ENCODE peak calls at places on chromosomes 13 and 19, in ten cellular contexts. One of them, this sample, is unnamed.

GRCh38 chr13:44734204-44734707 is 158.1 kb upstream of the TSC22D1 start:
- DNase-seq in suprapubic skin: no peak
- DNase-seq in MM.1S: no peak
- DNase-seq in lower lobe of right lung: peak; percentile 50
- DNase-seq in left ventricle myocardium inferior: peak; percentile 51
- DNase-seq in hepatocyte: peak; percentile 36
- DNase-seq in cardiac muscle cell: no peak
- DNase-seq in heart right ventricle: peak; percentile 50
- DNase-seq in OCI-LY7: no peak
- DNase-seq in PC-9: peak; percentile 66
- DNase-seq in this sample: no peak

GRCh38 chr19:42368360-42368759 is 21.7 kb downstream of the CNFN start:
- DNase-seq in cardiac muscle cell: no peak
- DNase-seq in MM.1S: no peak
- DNase-seq in PC-9: no peak
- DNase-seq in hepatocyte: no peak
- DNase-seq in suprapubic skin: no peak
- DNase-seq in heart right ventricle: no peak
- DNase-seq in lower lobe of right lung: no peak
- DNase-seq in OCI-LY7: no peak
- DNase-seq in left ventricle myocardium inferior: no peak
- DNase-seq in this sample: no peak

GRCh38 chr19:45501730-45502014 is 3.4 kb downstream of the PPM1N start:
- DNase-seq in cardiac muscle cell: no peak
- DNase-seq in heart right ventricle: no peak
- DNase-seq in MM.1S: no peak
- DNase-seq in suprapubic skin: no peak
- DNase-seq in lower lobe of right lung: no peak
- DNase-seq in left ventricle myocardium inferior: no peak
- DNase-seq in PC-9: no peak
- DNase-seq in OCI-LY7: no peak
- DNase-seq in hepatocyte: no peak
- DNase-seq in this sample: no peak

GRCh38 chr19:49347835-49348234 is 12.6 kb downstream of the CD37 start:
- DNase-seq in heart right ventricle: no peak
- DNase-seq in hepatocyte: peak; percentile 23
- DNase-seq in lower lobe of right lung: no peak
- DNase-seq in MM.1S: no peak
- DNase-seq in OCI-LY7: peak; percentile 83
- DNase-seq in suprapubic skin: no peak
- DNase-seq in PC-9: peak; percentile 58
- DNase-seq in left ventricle myocardium inferior: no peak
- DNase-seq in cardiac muscle cell: peak; percentile 55
- DNase-seq in this sample: peak; percentile 62

GRCh38 chr19:17719730-17720486 is 628 bp downstream of the MAP1S start:
- DNase-seq in hepatocyte: peak; percentile 56
- DNase-seq in OCI-LY7: no peak
- DNase-seq in left ventricle myocardium inferior: no peak
- DNase-seq in lower lobe of right lung: peak; percentile 73
- DNase-seq in suprapubic skin: no peak
- DNase-seq in MM.1S: peak; percentile 19
- DNase-seq in heart right ventricle: peak; percentile 24
- DNase-seq in cardiac muscle cell: no peak
- DNase-seq in PC-9: peak; percentile 81
- DNase-seq in this sample: peak; percentile 76

GRCh38 chr19:15463865-15464371 is 426 bp downstream of the RASAL3 start:
- DNase-seq in cardiac muscle cell: no peak
- DNase-seq in hepatocyte: no peak
- DNase-seq in MM.1S: peak; percentile 76
- DNase-seq in lower lobe of right lung: peak; percentile 64
- DNase-seq in left ventricle myocardium inferior: no peak
- DNase-seq in OCI-LY7: peak; percentile 85
- DNase-seq in suprapubic skin: peak; percentile 63
- DNase-seq in heart right ventricle: no peak
- DNase-seq in PC-9: no peak
- DNase-seq in this sample: no peak

GRCh38 chr13:83221256-83221655 is 661.0 kb downstream of the SLITRK1 start:
- DNase-seq in left ventricle myocardium inferior: no peak
- DNase-seq in hepatocyte: peak; percentile 8
- DNase-seq in OCI-LY7: peak; percentile 0
- DNase-seq in heart right ventricle: no peak
- DNase-seq in lower lobe of right lung: no peak
- DNase-seq in PC-9: no peak
- DNase-seq in MM.1S: peak; percentile 73
- DNase-seq in cardiac muscle cell: peak; percentile 32
- DNase-seq in suprapubic skin: no peak
- DNase-seq in this sample: peak; percentile 1

GRCh38 chr13:28493740-28494536 is 990 bp downstream of the FLT1 start:
- DNase-seq in cardiac muscle cell: peak; percentile 61
- DNase-seq in hepatocyte: no peak
- DNase-seq in MM.1S: no peak
- DNase-seq in suprapubic skin: no peak
- DNase-seq in heart right ventricle: peak; percentile 25
- DNase-seq in lower lobe of right lung: peak; percentile 54
- DNase-seq in PC-9: no peak
- DNase-seq in OCI-LY7: no peak
- DNase-seq in left ventricle myocardium inferior: no peak
- DNase-seq in this sample: no peak

GRCh38 chr13:100506154-100506553 is 82.4 kb downstream of the GGACT start:
- DNase-seq in suprapubic skin: no peak
- DNase-seq in lower lobe of right lung: no peak
- DNase-seq in MM.1S: peak; percentile 48
- DNase-seq in left ventricle myocardium inferior: no peak
- DNase-seq in PC-9: no peak
- DNase-seq in OCI-LY7: no peak
- DNase-seq in cardiac muscle cell: no peak
- DNase-seq in hepatocyte: no peak
- DNase-seq in heart right ventricle: no peak
- DNase-seq in this sample: no peak

GRCh38 chr19:16193466-16193865 is 4.2 kb upstream of the AP1M1 start:
- DNase-seq in cardiac muscle cell: no peak
- DNase-seq in left ventricle myocardium inferior: no peak
- DNase-seq in lower lobe of right lung: no peak
- DNase-seq in heart right ventricle: no peak
- DNase-seq in PC-9: no peak
- DNase-seq in suprapubic skin: no peak
- DNase-seq in hepatocyte: no peak
- DNase-seq in MM.1S: no peak
- DNase-seq in OCI-LY7: no peak
- DNase-seq in this sample: no peak

GRCh38 chr13:25847145-25847544 is 204.7 kb downstream of the SHISA2 start:
- DNase-seq in OCI-LY7: no peak
- DNase-seq in suprapubic skin: no peak
- DNase-seq in PC-9: no peak
- DNase-seq in lower lobe of right lung: no peak
- DNase-seq in heart right ventricle: no peak
- DNase-seq in left ventricle myocardium inferior: no peak
- DNase-seq in hepatocyte: no peak
- DNase-seq in cardiac muscle cell: no peak
- DNase-seq in MM.1S: peak; percentile 75
- DNase-seq in this sample: no peak
- H3K27ac ChIP-seq in OCI-LY7: no peak overlapping the region
- H3K27ac ChIP-seq in suprapubic skin: no peak overlapping the region
- H3K27ac ChIP-seq in PC-9: no peak overlapping the region
- H3K27ac ChIP-seq in lower lobe of right lung: no peak overlapping the region
- H3K27ac ChIP-seq in heart right ventricle: peak overlapping the region; percentile 75
- H3K27ac ChIP-seq in left ventricle myocardium inferior: no peak overlapping the region
- H3K27ac ChIP-seq in hepatocyte: no peak overlapping the region
- H3K27ac ChIP-seq in cardiac muscle cell: no peak overlapping the region
- H3K27ac ChIP-seq in MM.1S: peak overlapping the region; percentile 88
- H3K27ac ChIP-seq in this sample: no peak overlapping the region

GRCh38 chr19:38583985-38584305 is 33.8 kb downstream of the MAP4K1 start:
- DNase-seq in MM.1S: no peak
- DNase-seq in left ventricle myocardium inferior: no peak
- DNase-seq in heart right ventricle: no peak
- DNase-seq in cardiac muscle cell: no peak
- DNase-seq in suprapubic skin: no peak
- DNase-seq in OCI-LY7: no peak
- DNase-seq in lower lobe of right lung: no peak
- DNase-seq in hepatocyte: no peak
- DNase-seq in PC-9: no peak
- DNase-seq in this sample: no peak
- TF ChIP-seq CTCF in MM.1S: no peak
- TF ChIP-seq CTCF in left ventricle myocardium inferior: no peak
- TF ChIP-seq CTCF in heart right ventricle: no peak
- TF ChIP-seq CTCF in cardiac muscle cell: no peak
- TF ChIP-seq CTCF in suprapubic skin: no peak
- TF ChIP-seq CTCF in OCI-LY7: no peak
- TF ChIP-seq CTCF in lower lobe of right lung: no peak
- TF ChIP-seq CTCF in hepatocyte: no peak
- TF ChIP-seq CTCF in PC-9: no peak
- TF ChIP-seq CTCF in this sample: no peak

GRCh38 chr19:30086916-30087315 is 144.9 kb downstream of the URI1 start:
- DNase-seq in OCI-LY7: no peak
- DNase-seq in left ventricle myocardium inferior: no peak
- DNase-seq in PC-9: no peak
- DNase-seq in suprapubic skin: no peak
- DNase-seq in lower lobe of right lung: peak; percentile 25
- DNase-seq in hepatocyte: no peak
- DNase-seq in heart right ventricle: no peak
- DNase-seq in MM.1S: no peak
- DNase-seq in cardiac muscle cell: no peak
- DNase-seq in this sample: no peak

GRCh38 chr19:30085394-30085793 is 143.4 kb downstream of the URI1 start:
- DNase-seq in cardiac muscle cell: peak; percentile 8
- DNase-seq in lower lobe of right lung: peak; percentile 24
- DNase-seq in heart right ventricle: no peak
- DNase-seq in OCI-LY7: peak; percentile 7
- DNase-seq in suprapubic skin: no peak
- DNase-seq in left ventricle myocardium inferior: no peak
- DNase-seq in hepatocyte: no peak
- DNase-seq in PC-9: no peak
- DNase-seq in MM.1S: no peak
- DNase-seq in this sample: no peak

GRCh38 chr19:30087381-30088138 is 145.5 kb downstream of the URI1 start:
- DNase-seq in hepatocyte: no peak
- DNase-seq in MM.1S: no peak
- DNase-seq in heart right ventricle: no peak
- DNase-seq in PC-9: no peak
- DNase-seq in OCI-LY7: no peak
- DNase-seq in left ventricle myocardium inferior: no peak
- DNase-seq in lower lobe of right lung: peak; percentile 21
- DNase-seq in cardiac muscle cell: no peak
- DNase-seq in suprapubic skin: no peak
- DNase-seq in this sample: no peak

GRCh38 chr19:30084390-30084819 is 142.4 kb downstream of the URI1 start:
- DNase-seq in MM.1S: no peak
- DNase-seq in OCI-LY7: no peak
- DNase-seq in heart right ventricle: peak; percentile 33
- DNase-seq in PC-9: no peak
- DNase-seq in cardiac muscle cell: no peak
- DNase-seq in left ventricle myocardium inferior: no peak
- DNase-seq in lower lobe of right lung: peak; percentile 23
- DNase-seq in suprapubic skin: no peak
- DNase-seq in hepatocyte: no peak
- DNase-seq in this sample: no peak

DNA sequence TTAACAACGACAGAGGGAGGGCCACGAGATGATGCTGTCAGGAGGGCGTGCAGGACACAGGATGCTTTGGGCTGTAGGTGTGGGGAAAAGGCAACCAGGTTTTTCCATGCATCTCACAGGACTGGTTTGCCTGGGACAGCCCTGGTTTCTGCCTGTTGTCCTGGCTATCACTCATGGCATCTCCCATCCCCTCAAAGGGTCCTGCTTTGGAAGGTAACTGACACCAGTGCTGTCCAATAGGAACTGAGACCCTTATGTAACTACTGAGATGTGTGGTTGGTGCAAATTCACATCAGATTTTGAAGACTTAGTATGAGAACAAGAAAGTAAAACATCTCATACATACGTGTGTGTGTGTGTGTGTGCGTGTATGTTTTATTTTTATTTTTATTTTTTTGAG is 144.2 kb downstream of the URI1 start:
- DNase-seq in OCI-LY7: no peak
- DNase-seq in lower lobe of right lung: no peak
- DNase-seq in PC-9: no peak
- DNase-seq in suprapubic skin: no peak
- DNase-seq in hepatocyte: no peak
- DNase-seq in MM.1S: no peak
- DNase-seq in left ventricle myocardium inferior: no peak
- DNase-seq in heart right ventricle: no peak
- DNase-seq in cardiac muscle cell: no peak
- DNase-seq in this sample: no peak
- H3K27ac ChIP-seq in OCI-LY7: no peak overlapping the region
- H3K27ac ChIP-seq in lower lobe of right lung: no peak overlapping the region
- H3K27ac ChIP-seq in PC-9: no peak overlapping the region
- H3K27ac ChIP-seq in suprapubic skin: no peak overlapping the region
- H3K27ac ChIP-seq in hepatocyte: no peak overlapping the region
- H3K27ac ChIP-seq in MM.1S: no peak overlapping the region
- H3K27ac ChIP-seq in left ventricle myocardium inferior: no peak overlapping the region
- H3K27ac ChIP-seq in heart right ventricle: no peak overlapping the region
- H3K27ac ChIP-seq in cardiac muscle cell: no peak overlapping the region
- H3K27ac ChIP-seq in this sample: no peak overlapping the region

DNA sequence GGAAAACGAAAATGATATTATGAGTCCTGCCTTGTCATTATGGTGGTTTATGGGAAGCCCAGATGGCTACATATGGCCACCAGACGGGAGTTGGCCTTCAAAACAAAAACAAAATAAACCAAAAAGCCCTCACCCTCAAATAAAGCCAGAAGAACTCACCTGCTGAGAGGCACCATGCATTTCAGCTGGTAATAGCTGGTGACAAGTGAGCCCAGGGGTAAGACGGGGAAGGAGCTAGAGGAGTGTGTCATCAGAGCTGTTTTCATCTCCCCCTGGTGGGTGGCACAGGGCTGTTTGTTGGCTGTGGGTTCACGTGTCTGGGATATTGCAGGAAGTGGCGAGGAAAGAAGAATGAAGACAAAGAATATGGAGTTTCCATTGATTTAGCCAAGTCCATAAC is 152.9 kb downstream of the EFNB2 start:
- DNase-seq in heart right ventricle: no peak
- DNase-seq in cardiac muscle cell: no peak
- DNase-seq in hepatocyte: no peak
- DNase-seq in lower lobe of right lung: no peak
- DNase-seq in left ventricle myocardium inferior: no peak
- DNase-seq in MM.1S: no peak
- DNase-seq in PC-9: no peak
- DNase-seq in OCI-LY7: no peak
- DNase-seq in suprapubic skin: no peak
- DNase-seq in this sample: no peak
- TF ChIP-seq CTCF in heart right ventricle: no peak
- TF ChIP-seq CTCF in cardiac muscle cell: no peak
- TF ChIP-seq CTCF in hepatocyte: no peak
- TF ChIP-seq CTCF in lower lobe of right lung: no peak
- TF ChIP-seq CTCF in left ventricle myocardium inferior: no peak
- TF ChIP-seq CTCF in MM.1S: no peak
- TF ChIP-seq CTCF in PC-9: no peak
- TF ChIP-seq CTCF in OCI-LY7: no peak
- TF ChIP-seq CTCF in suprapubic skin: no peak
- TF ChIP-seq CTCF in this sample: no peak

GRCh38 chr19:38728752-38729541 is 15.3 kb downstream of the CAPN12 start:
- DNase-seq in hepatocyte: no peak
- DNase-seq in left ventricle myocardium inferior: peak; percentile 27
- DNase-seq in MM.1S: no peak
- DNase-seq in cardiac muscle cell: no peak
- DNase-seq in lower lobe of right lung: no peak
- DNase-seq in OCI-LY7: no peak
- DNase-seq in suprapubic skin: no peak
- DNase-seq in PC-9: no peak
- DNase-seq in heart right ventricle: no peak
- DNase-seq in this sample: no peak
- H3K27ac ChIP-seq in hepatocyte: no peak overlapping the region
- H3K27ac ChIP-seq in left ventricle myocardium inferior: peak overlapping the region; percentile 91
- H3K27ac ChIP-seq in MM.1S: no peak overlapping the region
- H3K27ac ChIP-seq in cardiac muscle cell: peak overlapping the region; percentile 64
- H3K27ac ChIP-seq in lower lobe of right lung: peak overlapping the region; percentile 31
- H3K27ac ChIP-seq in OCI-LY7: no peak overlapping the region
- H3K27ac ChIP-seq in suprapubic skin: no peak overlapping the region
- H3K27ac ChIP-seq in PC-9: no peak overlapping the region
- H3K27ac ChIP-seq in heart right ventricle: peak overlapping the region; percentile 2
- H3K27ac ChIP-seq in this sample: peak overlapping the region; percentile 84

GRCh38 chr19:4495471-4495870 is 22.8 kb downstream of the PLIN4 start:
- DNase-seq in PC-9: no peak
- DNase-seq in MM.1S: no peak
- DNase-seq in heart right ventricle: no peak
- DNase-seq in OCI-LY7: peak; percentile 36
- DNase-seq in lower lobe of right lung: no peak
- DNase-seq in left ventricle myocardium inferior: no peak
- DNase-seq in cardiac muscle cell: no peak
- DNase-seq in hepatocyte: no peak
- DNase-seq in suprapubic skin: no peak
- DNase-seq in this sample: peak; percentile 53
- TF ChIP-seq CTCF in PC-9: peak; percentile 27
- TF ChIP-seq CTCF in MM.1S: no peak
- TF ChIP-seq CTCF in heart right ventricle: no peak
- TF ChIP-seq CTCF in OCI-LY7: peak; percentile 70
- TF ChIP-seq CTCF in lower lobe of right lung: no peak
- TF ChIP-seq CTCF in left ventricle myocardium inferior: no peak
- TF ChIP-seq CTCF in cardiac muscle cell: no peak
- TF ChIP-seq CTCF in hepatocyte: no peak
- TF ChIP-seq CTCF in suprapubic skin: no peak
- TF ChIP-seq CTCF in this sample: peak; percentile 56